ENCODE peak calls at places on chromosome 17, in nine cellular contexts. J is neural progenitor cell, L is hepatocyte, A is GM23338, U is HCT116, Y is PC-3, Q is SK-N-SH, K is OCI-LY7, D is MM.1S. X is an unnamed sample.

GRCh38 chr17:18315498-18316360 is 636 bp downstream of the SMCR8 start:
- DNase-seq in J (no peak), L (no peak), A (no peak), U (no peak), Y (no peak), Q (no peak), K (peak), D (peak), X (no peak)

GRCh38 chr17:73960469-73960868 is 243.0 kb upstream of the RPL38 start:
- DNase-seq in J (no peak), L (no peak), A (no peak), U (no peak), Y (no peak), Q (no peak), K (no peak), D (no peak), X (no peak)

GRCh38 chr17:40477796-40478195 is 23.6 kb downstream of the TNS4 start:
- DNase-seq in J (no peak), L (no peak), A (no peak), U (no peak), Y (no peak), Q (no peak), K (no peak), D (no peak), X (no peak)

GRCh38 chr17:81387235-81388060 is 7.8 kb upstream of the BAHCC1 start:
- DNase-seq in J (peak), L (peak), A (peak), U (no peak), Y (peak), Q (peak), K (no peak), D (no peak), X (peak)

GRCh38 chr17:17587614-17588336 is 3.7 kb downstream of the PEMT start:
- DNase-seq in J (no peak), L (no peak), A (no peak), U (no peak), Y (no peak), Q (no peak), K (no peak), D (no peak), X (peak)

GRCh38 chr17:76383645-76384221 is 676 bp upstream of the SPHK1 start:
- DNase-seq in J (peak), L (peak), A (peak), U (no peak), Y (peak), Q (peak), K (peak), D (peak), X (peak)

GRCh38 chr17:57911834-57912673 is 43.2 kb downstream of the CUEDC1 start:
- DNase-seq in J (peak), L (no peak), A (peak), U (peak), Y (peak), Q (no peak), K (no peak), D (no peak), X (peak)

GRCh38 chr17:43983196-43983514 is 21.3 kb upstream of the NAGS start:
- DNase-seq in J (no peak), L (no peak), A (no peak), U (no peak), Y (no peak), Q (no peak), K (no peak), D (no peak), X (no peak)

GRCh38 chr17:29589524-29590260 is at the start of gene GIT1:
- DNase-seq in J (peak), L (peak), A (peak), U (peak), Y (peak), Q (peak), K (peak), D (peak), X (peak)

GRCh38 chr17:63950940-63951907 is 19.1 kb upstream of the CD79B start:
- DNase-seq in J (no peak), L (peak), A (peak), U (peak), Y (peak), Q (no peak), K (peak), D (peak), X (no peak)

GRCh38 chr17:57552114-57552601 is 192.9 kb downstream of the CCDC182 start:
- DNase-seq in J (peak), L (peak), A (peak), U (no peak), Y (no peak), Q (peak), K (peak), D (no peak), X (peak)

GRCh38 chr17:40615295-40615988 is 32.2 kb downstream of the SMARCE1 start:
- DNase-seq in J (peak), L (peak), A (peak), U (peak), Y (peak), Q (peak), K (peak), D (peak), X (peak)

GRCh38 chr17:62641101-62641500 is 13.6 kb downstream of the MRC2 start:
- DNase-seq in J (no peak), L (no peak), A (no peak), U (no peak), Y (no peak), Q (no peak), K (no peak), D (no peak), X (no peak)

GRCh38 chr17:62648247-62648953 is 20.9 kb downstream of the MRC2 start:
- DNase-seq in J (no peak), L (no peak), A (no peak), U (no peak), Y (no peak), Q (no peak), K (no peak), D (no peak), X (peak)

GRCh38 chr17:62648954-62649294 is 21.5 kb downstream of the MRC2 start:
- DNase-seq in J (no peak), L (no peak), A (peak), U (no peak), Y (no peak), Q (no peak), K (no peak), D (no peak), X (no peak)

GRCh38 chr17:62643496-62643895 is 16.0 kb downstream of the MRC2 start:
- DNase-seq in J (no peak), L (no peak), A (no peak), U (no peak), Y (no peak), Q (no peak), K (no peak), D (no peak), X (no peak)

GRCh38 chr17:62644487-62645173 is 17.2 kb downstream of the MRC2 start:
- DNase-seq in J (peak), L (no peak), A (peak), U (no peak), Y (no peak), Q (peak), K (no peak), D (no peak), X (no peak)
- TF ChIP-seq EZH2phosphoT487 in J (no peak), L (no peak), A (no peak), U (no peak), Y (no peak), Q (no peak), K (no peak), D (no peak), X (no peak)

GRCh38 chr17:19641687-19642372 is 6.7 kb upstream of the ALDH3A2 start:
- DNase-seq in J (no peak), L (no peak), A (no peak), U (no peak), Y (peak), Q (no peak), K (no peak), D (no peak), X (no peak)

GRCh38 chr17:19645608-19646250 is 2.8 kb upstream of the ALDH3A2 start:
- DNase-seq in J (peak), L (peak), A (peak), U (no peak), Y (peak), Q (peak), K (peak), D (peak), X (peak)

GRCh38 chr17:19646788-19647696 is 1.5 kb upstream of the ALDH3A2 start:
- DNase-seq in J (peak), L (no peak), A (peak), U (peak), Y (peak), Q (no peak), K (no peak), D (no peak), X (peak)

GRCh38 chr17:19642373-19642893 is 6.1 kb upstream of the ALDH3A2 start:
- DNase-seq in J (no peak), L (no peak), A (no peak), U (no peak), Y (peak), Q (no peak), K (no peak), D (no peak), X (no peak)

DNA sequence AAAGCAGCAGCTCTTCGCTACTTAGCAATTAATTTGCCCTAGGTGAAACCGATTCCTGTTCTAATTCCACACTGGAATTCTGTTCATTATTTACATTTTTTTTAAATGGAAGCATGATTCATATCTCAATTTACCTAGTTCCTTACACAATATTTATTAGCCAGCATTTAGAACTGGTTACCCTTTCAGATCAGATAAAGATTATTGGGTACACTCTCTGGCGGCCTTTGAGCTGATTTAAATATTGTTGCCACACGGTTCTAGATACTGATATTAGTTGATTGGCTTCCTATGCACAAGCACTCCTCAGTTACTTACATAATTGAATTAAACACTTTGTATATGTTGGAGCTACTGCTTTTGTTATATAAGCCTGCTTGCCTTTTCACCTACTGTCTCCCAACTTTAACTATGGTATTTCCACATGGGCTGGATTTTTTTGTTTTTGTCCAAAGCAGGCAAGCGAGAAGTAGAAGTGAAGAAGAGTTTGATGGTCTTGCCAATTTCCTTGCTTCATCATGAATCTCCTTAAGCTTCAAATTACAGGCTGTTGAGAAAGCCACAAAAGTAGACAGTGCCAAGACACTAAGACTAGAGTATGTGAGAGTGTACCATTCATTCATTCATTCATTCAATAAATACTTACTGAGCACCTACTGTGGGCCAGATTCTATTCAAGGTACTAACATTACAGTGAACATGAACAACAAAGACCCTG is 3.9 kb upstream of the ALDH3A2 start:
- DNase-seq in J (no peak), L (no peak), A (no peak), U (no peak), Y (peak), Q (no peak), K (no peak), D (no peak), X (peak)
- TF ChIP-seq EZH2phosphoT487 in J (no peak), L (no peak), A (no peak), U (no peak), Y (no peak), Q (no peak), K (no peak), D (no peak), X (no peak)

DNA sequence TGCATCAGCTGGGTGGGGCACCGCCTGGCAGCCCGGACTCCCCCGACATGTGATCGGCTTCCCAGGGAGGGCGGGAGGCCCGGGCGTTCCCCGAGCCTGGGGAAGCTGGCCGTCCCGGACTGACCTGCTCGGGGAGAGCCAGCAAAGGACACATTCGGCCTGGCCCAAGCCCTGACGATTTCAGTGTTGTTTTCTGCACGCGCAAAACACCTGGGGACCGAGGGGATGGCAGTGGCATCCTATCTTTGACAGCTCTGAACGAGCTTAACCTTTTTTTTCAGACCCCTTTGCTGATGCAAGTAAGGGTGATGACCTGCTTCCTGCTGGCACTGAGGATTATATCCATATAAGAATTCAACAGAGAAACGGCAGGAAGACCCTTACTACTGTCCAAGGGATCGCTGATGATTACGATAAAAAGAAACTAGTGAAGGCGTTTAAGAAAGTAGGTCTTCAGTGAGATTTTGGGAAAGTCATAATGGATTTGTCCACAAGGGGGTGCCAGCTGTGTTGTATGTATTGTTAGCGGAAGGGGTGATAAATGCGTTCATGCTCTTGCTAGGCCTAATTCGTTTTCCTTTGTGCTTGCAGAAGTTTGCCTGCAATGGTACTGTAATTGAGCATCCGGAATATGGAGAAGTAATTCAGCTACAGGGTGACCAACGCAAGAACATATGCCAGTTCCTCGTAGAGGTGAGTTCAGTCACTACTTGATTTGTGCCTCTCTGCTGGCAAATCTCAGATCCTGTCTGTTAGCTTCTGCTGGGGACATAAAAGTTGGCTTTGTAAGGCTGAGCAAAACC is 1.0 kb downstream of the EIF1 start:
- DNase-seq in J (peak), L (peak), A (peak), U (no peak), Y (peak), Q (peak), K (peak), D (peak), X (peak)
- TF ChIP-seq EZH2phosphoT487 in J (no peak), L (no peak), A (no peak), U (no peak), Y (no peak), Q (no peak), K (no peak), D (no peak), X (no peak)

DNA sequence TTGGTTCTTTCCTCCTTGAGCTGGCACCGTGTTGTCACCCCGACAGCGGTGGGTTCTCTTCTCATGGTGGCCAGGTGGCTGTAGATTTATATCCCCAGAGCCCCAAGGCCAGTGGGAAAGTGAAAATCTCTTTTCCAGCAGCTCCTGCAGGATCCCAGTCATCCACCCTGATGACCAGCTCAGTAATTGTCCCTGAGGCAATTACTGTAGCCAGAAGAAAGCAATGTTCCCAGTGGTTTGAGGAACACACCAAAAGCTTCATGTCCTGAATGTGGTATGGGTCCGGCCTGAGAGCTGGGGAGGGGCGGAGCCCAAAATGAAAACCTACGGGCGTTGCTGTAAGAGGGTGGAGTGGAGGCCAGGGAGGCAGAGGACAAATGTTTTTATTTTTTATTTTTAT is 69.0 kb downstream of the WSB1 start:
- DNase-seq in J (no peak), L (no peak), A (no peak), U (no peak), Y (no peak), Q (no peak), K (no peak), D (no peak), X (no peak)
- TF ChIP-seq EZH2phosphoT487 in J (no peak), L (no peak), A (no peak), U (no peak), Y (no peak), Q (no peak), K (no peak), D (no peak), X (no peak)

GRCh38 chr17:79459003-79459655 is 151.7 kb downstream of the RBFOX3 start:
- DNase-seq in J (no peak), L (no peak), A (no peak), U (no peak), Y (no peak), Q (no peak), K (no peak), D (no peak), X (no peak)

GRCh38 chr17:79461041-79461440 is 149.8 kb downstream of the RBFOX3 start:
- DNase-seq in J (no peak), L (no peak), A (no peak), U (no peak), Y (peak), Q (no peak), K (no peak), D (no peak), X (peak)

GRCh38 chr17:79458356-79458755 is 152.5 kb downstream of the RBFOX3 start:
- DNase-seq in J (no peak), L (no peak), A (no peak), U (no peak), Y (no peak), Q (no peak), K (no peak), D (no peak), X (no peak)

GRCh38 chr17:79457889-79458288 is 153.0 kb downstream of the RBFOX3 start:
- DNase-seq in J (no peak), L (no peak), A (no peak), U (no peak), Y (no peak), Q (no peak), K (no peak), D (no peak), X (no peak)

DNA sequence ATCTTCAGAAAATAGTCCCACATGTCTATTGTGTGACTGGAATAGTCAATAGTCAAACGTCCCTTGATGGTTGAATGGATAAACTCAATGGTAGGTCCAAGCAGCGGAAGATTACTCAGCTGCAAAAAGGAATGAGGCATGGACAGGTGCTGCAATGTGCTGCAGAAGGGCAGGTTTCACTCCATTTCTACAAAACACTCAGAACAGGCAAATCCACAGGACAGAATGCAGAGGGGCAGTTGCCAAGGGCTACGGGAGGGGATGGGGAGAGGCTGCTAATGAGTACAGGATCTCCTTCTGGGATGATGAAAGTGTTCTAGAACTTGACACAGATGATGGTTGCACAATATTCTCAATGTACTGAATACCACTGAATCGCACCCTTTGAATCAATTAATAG is 151.0 kb downstream of the RBFOX3 start:
- DNase-seq in J (no peak), L (no peak), A (no peak), U (no peak), Y (no peak), Q (no peak), K (peak), D (no peak), X (no peak)
- TF ChIP-seq EZH2phosphoT487 in J (no peak), L (no peak), A (no peak), U (no peak), Y (no peak), Q (no peak), K (no peak), D (no peak), X (no peak)

GRCh38 chr17:36755586-36755985 is 154.2 kb downstream of the MRM1 start:
- DNase-seq in J (peak), L (peak), A (peak), U (peak), Y (peak), Q (peak), K (peak), D (peak), X (peak)
- TF ChIP-seq EZH2phosphoT487 in J (no peak), L (no peak), A (no peak), U (no peak), Y (no peak), Q (no peak), K (no peak), D (no peak), X (no peak)

GRCh38 chr17:6555331-6556120 is 829 bp downstream of the PITPNM3 start:
- DNase-seq in J (peak), L (peak), A (peak), U (no peak), Y (peak), Q (peak), K (no peak), D (no peak), X (peak)

GRCh38 chr17:6554871-6555330 is 1.5 kb downstream of the PITPNM3 start:
- DNase-seq in J (peak), L (no peak), A (no peak), U (no peak), Y (peak), Q (peak), K (no peak), D (no peak), X (no peak)

GRCh38 chr17:6551909-6552768 is 4.2 kb downstream of the PITPNM3 start:
- DNase-seq in J (no peak), L (peak), A (peak), U (no peak), Y (peak), Q (no peak), K (no peak), D (no peak), X (no peak)

GRCh38 chr17:6556121-6557039 is at the start of gene PITPNM3:
- DNase-seq in J (peak), L (peak), A (peak), U (no peak), Y (peak), Q (peak), K (no peak), D (no peak), X (peak)

GRCh38 chr17:6554336-6554735 is 2.0 kb downstream of the PITPNM3 start:
- DNase-seq in J (no peak), L (no peak), A (no peak), U (no peak), Y (no peak), Q (no peak), K (no peak), D (no peak), X (no peak)
- TF ChIP-seq EZH2phosphoT487 in J (no peak), L (no peak), A (no peak), U (no peak), Y (no peak), Q (no peak), K (no peak), D (no peak), X (no peak)

X was measured in GM23248.